ENCODE peak calls at places on chromosomes 13 and 19, in ten cellular contexts. One of them, this sample, is unnamed.

GRCh38 chr19:8393192-8393870 is 3.2 kb downstream of the RAB11B start:
- DNase-seq in right lobe of liver: no peak
- DNase-seq in breast epithelium: no peak
- DNase-seq in IMR-90: no peak
- DNase-seq in gastrocnemius medialis: no peak
- DNase-seq in A549: no peak
- DNase-seq in tibial nerve: no peak
- DNase-seq in HCT116: no peak
- DNase-seq in spleen: no peak
- DNase-seq in HepG2: no peak
- DNase-seq in this sample: peak; percentile 25

GRCh38 chr13:112066624-112067004 is 335 bp upstream of the SOX1 start:
- DNase-seq in right lobe of liver: no peak
- DNase-seq in breast epithelium: no peak
- DNase-seq in IMR-90: no peak
- DNase-seq in gastrocnemius medialis: no peak
- DNase-seq in A549: no peak
- DNase-seq in tibial nerve: no peak
- DNase-seq in HCT116: no peak
- DNase-seq in spleen: peak; percentile 65
- DNase-seq in HepG2: no peak
- DNase-seq in this sample: no peak

GRCh38 chr13:76994281-76994680 is 2.4 kb downstream of the CLN5 start:
- DNase-seq in right lobe of liver: no peak
- DNase-seq in breast epithelium: no peak
- DNase-seq in IMR-90: no peak
- DNase-seq in gastrocnemius medialis: no peak
- DNase-seq in A549: no peak
- DNase-seq in tibial nerve: no peak
- DNase-seq in HCT116: no peak
- DNase-seq in spleen: no peak
- DNase-seq in HepG2: no peak
- DNase-seq in this sample: no peak

GRCh38 chr13:24357756-24358155 is 48.4 kb downstream of the C1QTNF9 start:
- DNase-seq in right lobe of liver: no peak
- DNase-seq in breast epithelium: no peak
- DNase-seq in IMR-90: no peak
- DNase-seq in gastrocnemius medialis: no peak
- DNase-seq in A549: no peak
- DNase-seq in tibial nerve: no peak
- DNase-seq in HCT116: no peak
- DNase-seq in spleen: no peak
- DNase-seq in HepG2: no peak
- DNase-seq in this sample: no peak

GRCh38 chr13:35055705-35056104 is 113.6 kb downstream of the NBEA start:
- DNase-seq in right lobe of liver: no peak
- DNase-seq in breast epithelium: no peak
- DNase-seq in IMR-90: no peak
- DNase-seq in gastrocnemius medialis: no peak
- DNase-seq in A549: no peak
- DNase-seq in tibial nerve: no peak
- DNase-seq in HCT116: no peak
- DNase-seq in spleen: no peak
- DNase-seq in HepG2: no peak
- DNase-seq in this sample: no peak

GRCh38 chr19:6632002-6632621 is 37.8 kb downstream of the TNFSF14 start:
- DNase-seq in right lobe of liver: no peak
- DNase-seq in breast epithelium: peak; percentile 52
- DNase-seq in IMR-90: peak; percentile 64
- DNase-seq in gastrocnemius medialis: peak; percentile 24
- DNase-seq in A549: peak; percentile 79
- DNase-seq in tibial nerve: peak; percentile 98
- DNase-seq in HCT116: peak; percentile 77
- DNase-seq in spleen: no peak
- DNase-seq in HepG2: peak; percentile 66
- DNase-seq in this sample: peak; percentile 82

GRCh38 chr13:32731576-32731975 is 145.3 kb downstream of the PDS5B start:
- DNase-seq in right lobe of liver: no peak
- DNase-seq in breast epithelium: no peak
- DNase-seq in IMR-90: peak; percentile 57
- DNase-seq in gastrocnemius medialis: no peak
- DNase-seq in A549: peak; percentile 44
- DNase-seq in tibial nerve: no peak
- DNase-seq in HCT116: no peak
- DNase-seq in spleen: no peak
- DNase-seq in HepG2: no peak
- DNase-seq in this sample: no peak

GRCh38 chr13:40348096-40348679 is 318.3 kb downstream of the FOXO1 start:
- DNase-seq in right lobe of liver: no peak
- DNase-seq in breast epithelium: no peak
- DNase-seq in IMR-90: no peak
- DNase-seq in gastrocnemius medialis: no peak
- DNase-seq in A549: no peak
- DNase-seq in tibial nerve: no peak
- DNase-seq in HCT116: no peak
- DNase-seq in spleen: no peak
- DNase-seq in HepG2: peak; percentile 58
- DNase-seq in this sample: no peak

GRCh38 chr13:114027826-114028225 is 54.0 kb upstream of the C13orf46 start:
- DNase-seq in right lobe of liver: peak; percentile 40
- DNase-seq in breast epithelium: no peak
- DNase-seq in IMR-90: no peak
- DNase-seq in gastrocnemius medialis: no peak
- DNase-seq in A549: no peak
- DNase-seq in tibial nerve: no peak
- DNase-seq in HCT116: no peak
- DNase-seq in spleen: no peak
- DNase-seq in HepG2: no peak
- DNase-seq in this sample: no peak

GRCh38 chr19:40381321-40381720 is 8.7 kb downstream of the HIPK4 start:
- DNase-seq in right lobe of liver: no peak
- DNase-seq in breast epithelium: no peak
- DNase-seq in IMR-90: no peak
- DNase-seq in gastrocnemius medialis: no peak
- DNase-seq in A549: no peak
- DNase-seq in tibial nerve: no peak
- DNase-seq in HCT116: no peak
- DNase-seq in spleen: no peak
- DNase-seq in HepG2: no peak
- DNase-seq in this sample: no peak
- TF ChIP-seq CTCF in right lobe of liver: no peak
- TF ChIP-seq CTCF in breast epithelium: no peak
- TF ChIP-seq CTCF in IMR-90: no peak
- TF ChIP-seq CTCF in gastrocnemius medialis: no peak
- TF ChIP-seq CTCF in A549: no peak
- TF ChIP-seq CTCF in tibial nerve: no peak
- TF ChIP-seq CTCF in HCT116: no peak
- TF ChIP-seq CTCF in spleen: no peak
- TF ChIP-seq CTCF in HepG2: no peak
- TF ChIP-seq CTCF in this sample: no peak

DNA sequence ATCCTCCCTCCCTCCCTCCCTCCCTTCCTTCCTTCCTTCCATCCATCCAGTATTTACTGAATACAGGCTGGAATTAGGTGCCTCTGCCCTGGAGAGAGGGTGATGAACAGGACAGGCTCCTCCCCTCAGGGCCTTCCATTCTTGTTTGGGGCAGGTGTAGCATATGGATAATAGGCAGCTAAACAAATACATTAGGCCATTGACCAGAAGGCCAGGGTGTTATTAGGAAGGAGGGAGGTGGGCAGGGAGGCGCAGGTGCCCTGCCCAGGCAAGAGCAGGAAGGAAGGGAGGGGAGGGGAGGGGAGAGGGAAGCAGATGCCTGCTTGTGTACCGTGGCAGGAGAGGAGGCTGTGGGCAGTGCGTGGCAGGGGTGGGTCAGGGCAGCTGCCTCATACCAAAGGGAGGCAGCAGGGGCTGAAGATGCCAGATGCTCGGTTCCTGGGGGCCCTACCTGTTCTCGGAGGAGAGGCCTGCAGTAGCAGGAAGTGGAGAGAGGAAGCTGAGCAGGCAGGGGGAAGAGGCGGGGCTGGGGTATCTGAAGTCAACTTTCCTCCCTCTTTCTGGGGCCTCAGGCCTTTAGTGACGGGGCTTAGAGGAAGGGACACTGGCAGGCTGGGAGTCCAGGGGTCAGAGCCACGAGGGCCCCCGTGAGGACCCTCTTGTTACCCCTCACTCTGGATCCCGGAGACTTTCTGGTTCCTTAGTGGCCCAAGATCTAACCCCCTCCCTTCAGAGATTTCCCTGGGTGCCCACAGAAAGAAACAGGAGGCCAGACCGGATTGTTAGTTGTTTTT is at the start of gene RINL:
- DNase-seq in right lobe of liver: peak; percentile 70
- DNase-seq in breast epithelium: no peak
- DNase-seq in IMR-90: no peak
- DNase-seq in gastrocnemius medialis: no peak
- DNase-seq in A549: no peak
- DNase-seq in tibial nerve: no peak
- DNase-seq in HCT116: no peak
- DNase-seq in spleen: peak; percentile 95
- DNase-seq in HepG2: no peak
- DNase-seq in this sample: peak; percentile 56
- TF ChIP-seq POLR2A in right lobe of liver: no peak
- TF ChIP-seq POLR2A in breast epithelium: no peak
- TF ChIP-seq POLR2A in IMR-90: no peak
- TF ChIP-seq POLR2A in gastrocnemius medialis: no peak
- TF ChIP-seq POLR2A in A549: no peak
- TF ChIP-seq POLR2A in tibial nerve: no peak
- TF ChIP-seq POLR2A in HCT116: no peak
- TF ChIP-seq POLR2A in spleen: no peak
- TF ChIP-seq POLR2A in HepG2: peak; percentile 36
- TF ChIP-seq POLR2A in this sample: peak; percentile 24

DNA sequence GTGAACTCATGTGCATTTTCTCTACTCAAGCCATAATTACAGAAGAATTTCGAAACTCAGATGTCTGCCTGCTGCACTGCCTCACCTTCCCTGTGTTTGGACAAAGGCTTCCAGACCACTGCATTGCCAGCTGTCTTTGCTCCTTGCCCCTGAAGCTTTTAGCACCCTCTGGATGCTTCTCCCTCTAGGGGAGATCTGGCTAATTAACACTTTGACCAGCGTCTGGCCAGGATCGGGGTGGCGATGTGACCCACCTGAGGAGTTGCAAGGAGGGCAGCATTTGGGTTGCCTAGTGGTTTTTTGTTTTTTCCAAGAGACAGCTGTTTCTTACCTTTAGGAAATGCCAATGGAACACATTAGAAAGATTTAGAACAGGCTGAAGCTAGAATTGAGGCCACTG is 127.7 kb upstream of the ZNF536 start:
- DNase-seq in right lobe of liver: no peak
- DNase-seq in breast epithelium: no peak
- DNase-seq in IMR-90: no peak
- DNase-seq in gastrocnemius medialis: no peak
- DNase-seq in A549: no peak
- DNase-seq in tibial nerve: no peak
- DNase-seq in HCT116: no peak
- DNase-seq in spleen: no peak
- DNase-seq in HepG2: no peak
- DNase-seq in this sample: no peak
- TF ChIP-seq CTCF in right lobe of liver: no peak
- TF ChIP-seq CTCF in breast epithelium: no peak
- TF ChIP-seq CTCF in IMR-90: no peak
- TF ChIP-seq CTCF in gastrocnemius medialis: no peak
- TF ChIP-seq CTCF in A549: no peak
- TF ChIP-seq CTCF in tibial nerve: no peak
- TF ChIP-seq CTCF in HCT116: no peak
- TF ChIP-seq CTCF in spleen: no peak
- TF ChIP-seq CTCF in HepG2: no peak
- TF ChIP-seq CTCF in this sample: no peak

DNA sequence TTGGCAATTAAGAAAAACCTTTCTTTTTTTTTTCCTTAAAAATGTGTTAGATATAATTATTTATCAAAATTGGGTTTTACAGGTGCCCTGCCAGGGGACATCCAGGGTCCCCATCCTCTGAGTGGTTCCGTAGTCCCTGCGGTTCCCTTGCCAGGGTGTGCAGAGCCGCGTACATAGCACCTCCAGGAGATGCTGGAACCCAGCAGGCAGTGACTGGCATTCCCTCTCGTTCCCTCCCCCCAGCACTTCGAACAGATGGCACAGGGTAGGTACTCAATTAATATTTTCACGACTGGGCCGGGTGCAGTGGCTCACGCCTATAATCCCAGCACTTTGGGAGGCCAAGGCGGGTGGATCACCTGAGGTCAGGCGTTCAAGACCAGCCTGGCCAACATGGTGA is 82.0 kb downstream of the COL4A1 start:
- DNase-seq in right lobe of liver: no peak
- DNase-seq in breast epithelium: no peak
- DNase-seq in IMR-90: no peak
- DNase-seq in gastrocnemius medialis: no peak
- DNase-seq in A549: no peak
- DNase-seq in tibial nerve: no peak
- DNase-seq in HCT116: no peak
- DNase-seq in spleen: no peak
- DNase-seq in HepG2: no peak
- DNase-seq in this sample: no peak
- TF ChIP-seq POLR2A in right lobe of liver: no peak
- TF ChIP-seq POLR2A in breast epithelium: no peak
- TF ChIP-seq POLR2A in IMR-90: no peak
- TF ChIP-seq POLR2A in gastrocnemius medialis: no peak
- TF ChIP-seq POLR2A in A549: no peak
- TF ChIP-seq POLR2A in tibial nerve: no peak
- TF ChIP-seq POLR2A in HCT116: no peak
- TF ChIP-seq POLR2A in spleen: no peak
- TF ChIP-seq POLR2A in HepG2: no peak
- TF ChIP-seq POLR2A in this sample: no peak

DNA sequence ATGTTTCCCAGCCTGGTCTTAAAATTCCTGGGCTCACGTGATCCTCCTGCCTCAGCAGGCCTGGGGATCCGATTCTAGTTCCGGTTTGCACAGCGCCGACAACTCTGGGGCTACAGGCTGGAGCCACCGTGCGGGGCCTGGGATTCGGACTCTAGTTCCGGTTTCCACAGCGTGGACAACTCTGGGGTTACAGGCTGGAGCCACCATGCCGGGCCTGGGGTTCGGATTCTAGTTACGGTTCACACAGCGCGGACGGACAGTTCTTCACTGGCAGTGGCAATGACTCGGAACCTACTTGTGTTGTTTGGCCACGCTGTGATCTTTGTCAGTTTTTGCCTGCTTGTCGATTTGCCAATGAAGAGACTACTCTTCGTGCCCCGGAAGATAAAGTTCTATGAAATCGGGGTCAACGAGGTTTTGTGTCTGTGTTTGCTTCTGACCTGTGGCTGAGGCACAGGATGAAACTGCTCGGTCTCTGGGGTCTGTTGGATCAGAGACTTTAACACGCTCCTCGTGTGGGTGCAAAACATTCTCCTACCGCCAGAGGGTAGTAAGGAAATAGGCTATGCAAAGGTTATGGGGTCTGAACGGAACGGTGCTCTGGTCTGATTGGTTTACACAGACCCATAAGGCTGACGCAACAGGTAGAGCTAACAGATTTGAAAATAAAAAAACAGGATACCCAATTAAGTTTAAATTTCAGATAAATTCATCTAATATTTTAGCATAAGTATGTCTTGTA is 12.1 kb upstream of the ZSCAN1 start:
- DNase-seq in right lobe of liver: no peak
- DNase-seq in breast epithelium: peak; percentile 42
- DNase-seq in IMR-90: peak; percentile 40
- DNase-seq in gastrocnemius medialis: no peak
- DNase-seq in A549: peak; percentile 55
- DNase-seq in tibial nerve: peak; percentile 59
- DNase-seq in HCT116: no peak
- DNase-seq in spleen: peak; percentile 35
- DNase-seq in HepG2: peak; percentile 53
- DNase-seq in this sample: peak; percentile 56
- TF ChIP-seq CTCF in right lobe of liver: peak; percentile 37
- TF ChIP-seq CTCF in breast epithelium: peak; percentile 60
- TF ChIP-seq CTCF in IMR-90: peak; percentile 42
- TF ChIP-seq CTCF in gastrocnemius medialis: peak; percentile 36
- TF ChIP-seq CTCF in A549: no peak
- TF ChIP-seq CTCF in tibial nerve: peak; percentile 23
- TF ChIP-seq CTCF in HCT116: no peak
- TF ChIP-seq CTCF in spleen: peak; percentile 76
- TF ChIP-seq CTCF in HepG2: peak; percentile 75
- TF ChIP-seq CTCF in this sample: peak; percentile 35

This sample was measured in NB4.